ENCODE peak calls at places on chromosome 4, in seven cellular contexts. J, O, T, V, M, X and Q are unnamed samples.
A peak's percentile ranks its signal among the peaks of the same experiment; 100 is the strongest.

GRCh38 chr4:95129708-95130343 is 372.1 kb downstream of the BMPR1B start:
- DNase-seq in T (peak; percentile 42), V (peak; percentile 33), X (peak; percentile 73), M (peak; percentile 62), O (no peak), J (peak; percentile 99), Q (no peak)

GRCh38 chr4:165464813-165465381 is 86.1 kb downstream of the CPE start:
- DNase-seq in J (peak; percentile 50), X (no peak), O (peak; percentile 48), T (no peak), V (peak; percentile 40), M (peak; percentile 63), Q (no peak)

GRCh38 chr4:18322111-18322510 is 300.6 kb upstream of the LCORL start:
- DNase-seq in V (no peak), T (no peak), J (no peak), M (no peak), X (no peak), O (no peak), Q (no peak)

GRCh38 chr4:155237567-155237966 is 29.1 kb downstream of the NPY2R start:
- DNase-seq in V (no peak), J (no peak), T (no peak), M (no peak), O (no peak), X (no peak), Q (no peak)

GRCh38 chr4:165905405-165906027 is 32.5 kb downstream of the TLL1 start:
- DNase-seq in J (no peak), X (no peak), V (peak; percentile 43), T (no peak), M (no peak), O (no peak), Q (no peak)

GRCh38 chr4:177809786-177810185 is 367.5 kb upstream of the AGA start:
- DNase-seq in X (no peak), J (no peak), M (no peak), O (peak; percentile 66), T (no peak), V (no peak), Q (no peak)

GRCh38 chr4:82898322-82899243 is 2.0 kb upstream of the THAP9 start:
- DNase-seq in V (peak; percentile 36), M (no peak), J (peak; percentile 92), X (no peak), T (no peak), O (no peak), Q (no peak)

GRCh38 chr4:1856920-1857699 is 1.2 kb upstream of the LETM1 start:
- DNase-seq in V (no peak), T (no peak), J (no peak), O (no peak), M (no peak), X (no peak), Q (no peak)

GRCh38 chr4:86496094-86497060 is 97.7 kb upstream of the PTPN13 start:
- DNase-seq in X (peak; percentile 35), J (peak; percentile 51), M (peak; percentile 70), T (peak; percentile 11), V (peak; percentile 41), O (no peak), Q (no peak)

GRCh38 chr4:55866973-55867574 is 13.6 kb downstream of the EXOC1 start:
- DNase-seq in T (peak; percentile 8), X (peak; percentile 51), O (peak; percentile 70), J (peak; percentile 84), M (no peak), V (peak; percentile 77), Q (no peak)

GRCh38 chr4:147201016-147201415 is 255.4 kb upstream of the TTC29 start:
- DNase-seq in M (no peak), J (peak; percentile 61), O (no peak), V (no peak), X (no peak), T (no peak), Q (no peak)

GRCh38 chr4:81470456-81471327 is 1.0 kb downstream of the RASGEF1B start:
- DNase-seq in J (peak; percentile 13), V (peak; percentile 77), X (no peak), M (peak; percentile 79), O (peak; percentile 81), T (peak; percentile 67), Q (peak; percentile 48)

GRCh38 chr4:41358626-41359025 is 101.9 kb downstream of the UCHL1 start:
- DNase-seq in M (peak; percentile 64), O (no peak), T (peak; percentile 40), V (no peak), J (peak; percentile 24), X (no peak), Q (peak; percentile 48)

GRCh38 chr4:56128231-56128630 is 179.5 kb downstream of the CEP135 start:
- DNase-seq in V (no peak), J (no peak), O (no peak), X (no peak), M (no peak), T (no peak), Q (no peak)

GRCh38 chr4:142480244-142480643 is 365.9 kb downstream of the INPP4B start:
- DNase-seq in M (no peak), J (peak; percentile 11), X (no peak), T (no peak), O (no peak), V (no peak), Q (no peak)

GRCh38 chr4:151004222-151004621 is 10.9 kb downstream of the LRBA start:
- DNase-seq in J (peak; percentile 46), M (no peak), X (peak; percentile 12), O (no peak), V (no peak), T (no peak), Q (no peak)

GRCh38 chr4:137677851-137678250 is 145.6 kb upstream of the PCDH18 start:
- DNase-seq in O (no peak), T (no peak), X (no peak), J (peak; percentile 82), M (no peak), V (no peak), Q (no peak)

GRCh38 chr4:165016971-165017370 is 14.8 kb upstream of the TRIM60 start:
- DNase-seq in V (peak; percentile 71), J (peak; percentile 1), M (no peak), O (no peak), T (no peak), X (peak; percentile 32), Q (no peak)

GRCh38 chr4:77854431-77855111 is 8.1 kb upstream of the MRPL1 start:
- DNase-seq in X (no peak), O (no peak), T (peak; percentile 23), J (no peak), V (no peak), M (no peak), Q (no peak)

GRCh38 chr4:21242163-21242562 is 541.9 kb downstream of the PACRGL start:
- DNase-seq in V (peak; percentile 29), X (no peak), T (no peak), O (no peak), J (no peak), M (no peak), Q (no peak)

GRCh38 chr4:169485791-169486742 is 126.3 kb downstream of the NEK1 start:
- DNase-seq in V (peak; percentile 65), M (peak; percentile 70), T (peak; percentile 23), J (peak; percentile 71), X (peak; percentile 49), O (peak; percentile 68), Q (no peak)

GRCh38 chr4:150746156-150746555 is 164.2 kb downstream of the MAB21L2 start:
- DNase-seq in X (no peak), J (peak; percentile 16), O (no peak), M (no peak), V (no peak), T (no peak), Q (no peak)

DNA sequence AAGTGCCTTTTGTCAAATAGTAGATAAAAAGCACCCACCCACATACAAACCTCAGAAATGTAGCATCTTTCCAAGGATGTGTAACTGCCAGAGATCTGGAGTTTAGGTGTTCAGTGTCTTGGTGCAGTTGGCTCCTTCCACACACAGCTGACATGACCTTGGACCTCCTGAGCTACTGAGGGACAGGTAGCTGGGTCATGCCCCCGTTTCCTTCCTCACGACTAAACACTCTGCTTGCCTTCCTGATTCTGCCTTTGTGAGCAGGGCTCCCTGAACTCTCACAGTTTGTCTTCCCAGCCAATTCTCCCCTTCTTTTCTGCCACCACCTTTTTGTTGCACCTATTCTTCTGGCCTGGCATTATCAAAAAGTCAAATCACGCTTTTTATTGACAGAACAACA is 10.2 kb upstream of the RUFY3 start:
- DNase-seq in J (no peak), M (no peak), O (no peak), V (no peak), X (no peak), T (no peak), Q (no peak)
- H3K4me3 ChIP-seq in J (no peak overlapping the region), M (no peak overlapping the region), O (no peak overlapping the region), V (no peak overlapping the region), X (no peak overlapping the region), T (no peak overlapping the region), Q (no peak overlapping the region)

GRCh38 chr4:102684605-102685052 is 76.1 kb downstream of the MANBA start:
- DNase-seq in T (no peak), M (no peak), V (no peak), J (peak; percentile 94), O (no peak), X (peak; percentile 16), Q (no peak)
- H3K27ac ChIP-seq in T (no peak overlapping the region), M (no peak overlapping the region), V (no peak overlapping the region), J (no peak overlapping the region), O (no peak overlapping the region), X (no peak overlapping the region), Q (no peak overlapping the region)

DNA sequence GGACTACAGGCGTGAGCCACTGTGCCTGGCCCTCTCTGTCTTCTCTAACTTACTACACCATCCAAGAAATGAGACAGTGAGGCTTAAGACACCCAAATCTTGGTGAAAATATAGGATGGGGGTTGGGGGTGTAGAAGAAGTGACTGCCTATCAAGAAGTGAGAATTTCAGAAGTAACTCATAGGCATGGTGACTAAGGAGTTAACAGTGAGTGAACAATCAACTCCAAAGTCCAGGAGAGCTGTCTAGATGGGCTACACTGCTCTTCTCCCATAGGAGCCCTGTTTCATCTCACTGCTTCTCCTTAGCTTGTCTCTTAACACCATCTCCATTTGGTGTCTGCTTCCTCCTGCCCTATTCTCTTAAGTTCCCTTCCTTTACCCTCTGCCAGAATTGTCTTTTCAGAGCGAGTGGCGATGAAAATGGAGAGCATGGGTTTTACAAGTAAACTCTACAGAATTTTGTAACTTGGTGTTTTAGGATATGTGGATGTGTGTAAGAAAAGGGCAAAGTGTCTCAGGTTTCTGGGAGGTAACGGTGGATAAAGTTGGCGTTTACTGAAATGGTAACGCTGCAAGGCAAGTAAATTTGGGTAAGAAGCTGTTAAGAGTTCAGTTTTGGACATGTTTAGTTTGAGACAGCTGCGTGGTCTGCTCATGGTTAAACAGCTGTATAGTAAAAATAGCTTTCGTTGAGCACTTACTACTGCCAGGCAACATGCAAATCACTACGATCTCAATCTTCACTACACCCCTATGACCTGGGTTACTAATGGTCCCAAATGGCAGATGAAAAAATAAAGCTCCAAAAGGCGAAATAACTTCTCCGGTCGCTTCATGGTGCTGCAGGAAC is 22.5 kb downstream of the FABP2 start:
- DNase-seq in J (peak; percentile 43), M (no peak), O (peak; percentile 53), T (no peak), V (peak; percentile 56), X (no peak), Q (no peak)
- H3K4me3 ChIP-seq in J (peak overlapping the region; percentile 68), M (peak overlapping the region; percentile 80), O (peak overlapping the region; percentile 71), T (peak overlapping the region; percentile 96), V (peak overlapping the region; percentile 97), X (peak overlapping the region; percentile 91), Q (peak overlapping the region; percentile 90)

DNA sequence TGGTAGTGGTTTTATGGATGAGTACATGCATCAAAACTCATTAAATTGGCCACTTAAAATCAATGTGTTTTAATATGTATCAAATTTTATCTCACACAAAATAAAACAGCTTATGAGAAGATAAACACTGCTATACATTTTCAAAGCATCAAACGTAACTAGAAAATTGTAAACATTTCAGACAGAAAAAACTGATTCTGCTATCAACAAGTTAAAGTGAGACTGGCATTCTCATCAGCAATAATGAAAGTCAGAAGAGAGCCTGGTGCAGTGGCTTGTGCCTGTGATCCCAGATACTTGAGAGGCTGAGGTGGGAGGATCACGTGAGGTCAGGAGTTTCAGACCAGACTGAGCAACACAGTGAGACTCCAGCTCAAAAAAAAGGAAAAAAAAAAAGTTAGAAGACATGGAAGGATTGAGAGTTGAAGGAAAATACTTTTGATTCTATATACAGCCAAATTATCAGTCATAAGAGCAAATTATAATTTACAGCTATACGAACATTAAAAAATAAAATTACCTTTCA is 2.9 kb downstream of the TBCK start:
- DNase-seq in M (no peak), O (no peak), V (no peak), J (peak; percentile 8), T (no peak), X (no peak), Q (no peak)
- H3K27ac ChIP-seq in M (peak overlapping the region; percentile 39), O (no peak overlapping the region), V (no peak overlapping the region), J (no peak overlapping the region), T (no peak overlapping the region), X (no peak overlapping the region), Q (no peak overlapping the region)